ENCODE peak calls at places on chromosomes 6 and 20, in four cellular contexts. L is NT2/D1, V is PC-3, Y is adrenal gland. Q is an unnamed sample. For H3K27me3 and H3K4me1, the result is how much of the 10 kb centered on the place peaks cover.

GRCh38 chr6:154593122-154593521 is 82.6 kb upstream of the CNKSR3 start:
- DNase-seq in Y (no peak), V (no peak), L (no peak), Q (no peak)

GRCh38 chr6:123925360-123925759 is 121.7 kb downstream of the NKAIN2 start:
- DNase-seq in V (no peak), L (no peak), Y (no peak), Q (no peak)

GRCh38 chr6:139540276-139540675 is 165.8 kb upstream of the CITED2 start:
- DNase-seq in V (peak), Y (no peak), L (no peak), Q (no peak)

GRCh38 chr6:11538049-11538798 is 675 bp downstream of the TMEM170B start:
- DNase-seq in Y (peak), L (no peak), V (no peak), Q (peak)

GRCh38 chr6:82917346-82918064 is 148.1 kb downstream of the UBE3D start:
- DNase-seq in V (peak), Y (no peak), L (no peak), Q (no peak)

GRCh38 chr6:89763550-89763949 is 56.0 kb downstream of the MDN1 start:
- DNase-seq in V (no peak), Y (no peak), L (no peak), Q (no peak)

GRCh38 chr6:22250486-22250885 is 46.4 kb downstream of the PRL start:
- DNase-seq in Y (no peak), V (no peak), L (peak), Q (no peak)

GRCh38 chr6:39184906-39185580 is 44.2 kb downstream of the KCNK5 start:
- DNase-seq in V (peak), L (no peak), Y (peak), Q (no peak)

GRCh38 chr20:63706027-63706695 is 1.6 kb downstream of the ARFRP1 start:
- DNase-seq in L (no peak), V (no peak), Y (peak), Q (no peak)

GRCh38 chr6:41063884-41064285 is 8.3 kb downstream of the OARD1 start:
- DNase-seq in L (no peak), Y (no peak), V (no peak), Q (no peak)

GRCh38 chr6:30981942-30982772 is 1.4 kb upstream of the MUC21 start:
- DNase-seq in Y (peak), V (peak), L (peak), Q (peak)

GRCh38 chr20:50399917-50400704 is 110.1 kb upstream of the PTPN1 start:
- DNase-seq in Y (no peak), V (peak), L (no peak), Q (peak)

GRCh38 chr20:62230276-62230675 is 8.0 kb upstream of the OSBPL2 start:
- DNase-seq in Y (no peak), L (no peak), V (no peak), Q (no peak)
- H3K27me3 ChIP-seq in Y (under half), L (under half), V (under half), Q (under half)

GRCh38 chr6:144955392-144955791 is 670.3 kb downstream of the UTRN start:
- DNase-seq in L (no peak), V (no peak), Y (no peak), Q (no peak)
- H3K4me1 ChIP-seq in L (under half), V (under half), Y (under half), Q (under half)

DNA sequence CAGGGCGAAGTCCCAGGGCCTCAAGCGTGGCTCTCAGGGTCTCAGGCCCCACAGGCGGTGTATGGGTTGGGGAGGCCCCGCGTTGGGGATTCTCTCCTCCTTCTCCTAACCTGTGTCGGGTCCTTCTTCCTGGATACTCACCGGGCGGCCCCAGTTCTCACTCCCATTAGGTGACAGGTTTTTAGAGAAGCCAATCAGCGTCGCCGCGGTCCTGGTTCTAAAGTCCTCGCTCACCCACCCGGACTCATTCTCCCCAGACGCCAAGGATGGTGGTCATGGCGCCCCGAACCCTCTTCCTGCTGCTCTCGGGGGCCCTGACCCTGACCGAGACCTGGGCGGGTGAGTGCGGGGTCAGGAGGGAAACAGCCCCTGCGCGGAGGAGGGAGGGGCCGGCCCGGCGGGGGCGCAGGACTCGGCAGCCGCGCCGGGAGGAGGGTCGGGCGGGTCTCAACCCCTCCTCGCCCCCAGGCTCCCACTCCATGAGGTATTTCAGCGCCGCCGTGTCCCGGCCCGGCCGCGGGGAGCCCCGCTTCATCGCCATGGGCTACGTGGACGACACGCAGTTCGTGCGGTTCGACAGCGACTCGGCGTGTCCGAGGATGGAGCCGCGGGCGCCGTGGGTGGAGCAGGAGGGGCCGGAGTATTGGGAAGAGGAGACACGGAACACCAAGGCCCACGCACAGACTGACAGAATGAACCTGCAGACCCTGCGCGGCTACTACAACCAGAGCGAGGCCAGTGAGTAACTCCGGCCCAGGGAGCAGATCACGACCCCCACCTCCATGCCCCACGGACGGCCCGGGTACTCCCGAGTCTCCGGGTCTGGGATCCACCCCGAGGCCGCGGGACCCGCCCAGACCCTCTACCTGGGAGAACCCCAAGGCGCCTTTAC is at the start of gene HLA-G:
- DNase-seq in L (no peak), Y (no peak), V (no peak), Q (no peak)
- H3K4me3 ChIP-seq in L (peak), Y (peak), V (no peak), Q (peak)

GRCh38 chr6:99588618-99589289 is 17.9 kb upstream of the PRDM13 start:
- DNase-seq in L (peak), V (peak), Y (peak), Q (peak)

GRCh38 chr6:99590728-99591672 is 15.6 kb upstream of the PRDM13 start:
- DNase-seq in V (no peak), L (no peak), Y (no peak), Q (peak)

GRCh38 chr6:99589290-99589672 is 17.4 kb upstream of the PRDM13 start:
- DNase-seq in V (peak), Y (no peak), L (no peak), Q (peak)

GRCh38 chr6:99591673-99592364 is 14.8 kb upstream of the PRDM13 start:
- DNase-seq in L (no peak), Y (no peak), V (no peak), Q (no peak)

DNA sequence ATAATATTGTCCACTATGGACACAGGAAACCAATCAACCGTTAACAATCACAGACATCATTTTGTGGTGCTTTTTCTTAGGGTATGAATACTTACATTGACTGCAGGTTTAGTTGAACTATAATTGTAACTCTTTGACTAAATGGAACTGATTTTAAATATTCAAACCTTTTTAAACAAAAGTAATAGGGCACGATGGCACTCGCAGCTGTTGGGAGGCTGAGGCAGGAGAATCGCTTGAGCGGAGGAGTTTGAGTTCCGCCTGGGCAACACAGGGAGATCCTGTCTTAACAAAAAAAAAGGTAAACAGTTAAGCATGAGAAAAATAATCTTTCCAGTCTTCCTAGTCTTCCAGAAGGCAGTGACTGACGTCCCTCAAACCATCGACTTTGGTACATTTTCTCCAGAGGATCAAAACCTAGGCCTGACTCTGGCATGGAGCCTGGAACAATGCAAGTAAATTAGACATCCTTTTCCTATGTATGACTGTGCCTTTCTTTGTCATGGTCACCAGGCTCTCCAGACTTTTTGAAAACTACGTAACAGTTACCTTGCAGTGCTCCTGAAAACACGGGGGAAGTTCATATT is 16.6 kb upstream of the PRDM13 start:
- DNase-seq in Y (no peak), L (no peak), V (no peak), Q (no peak)
- H3K27me3 ChIP-seq in Y (half or more), L (half or more), V (under half), Q (under half)

DNA sequence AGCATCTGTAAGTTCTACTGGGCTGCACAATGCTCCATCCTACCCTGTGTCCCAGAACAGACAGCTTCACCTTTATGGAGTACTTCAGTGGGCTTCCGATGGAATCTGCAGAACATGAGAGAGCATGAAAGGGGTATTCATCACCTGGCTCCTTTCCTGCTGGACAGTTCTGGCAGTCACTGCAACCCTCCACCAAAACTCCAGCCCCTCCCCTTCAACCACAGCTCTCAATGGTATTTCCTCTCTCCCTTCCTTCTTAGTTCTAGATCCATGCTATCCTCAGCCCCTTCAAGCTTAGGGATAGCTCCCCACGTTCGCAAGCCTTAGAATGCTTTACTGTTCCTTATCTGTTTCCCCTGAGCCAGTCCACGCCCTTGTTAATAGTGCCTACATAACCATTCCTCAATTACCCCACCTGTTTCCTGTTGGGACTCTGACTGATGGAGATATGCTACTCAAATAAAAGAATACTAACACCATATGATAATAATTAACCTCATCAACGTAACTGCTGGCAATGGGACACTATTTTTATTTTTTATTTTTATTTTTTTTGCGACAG is 26.8 kb downstream of the TRAM2 start:
- DNase-seq in V (no peak), L (no peak), Y (no peak), Q (no peak)
- H3K4me1 ChIP-seq in V (under half), L (under half), Y (under half), Q (under half)

GRCh38 chr6:34102696-34103095 is 43.2 kb downstream of the GRM4 start:
- DNase-seq in Y (peak), L (no peak), V (no peak), Q (no peak)
- H3K4me3 ChIP-seq in Y (no peak), L (no peak), V (no peak), Q (no peak)

GRCh38 chr20:56929606-56930005 is 300.5 kb downstream of the TFAP2C start:
- DNase-seq in Y (no peak), L (no peak), V (no peak), Q (no peak)
- H3K27me3 ChIP-seq in Y (half or more), L (under half), V (under half), Q (under half)

DNA sequence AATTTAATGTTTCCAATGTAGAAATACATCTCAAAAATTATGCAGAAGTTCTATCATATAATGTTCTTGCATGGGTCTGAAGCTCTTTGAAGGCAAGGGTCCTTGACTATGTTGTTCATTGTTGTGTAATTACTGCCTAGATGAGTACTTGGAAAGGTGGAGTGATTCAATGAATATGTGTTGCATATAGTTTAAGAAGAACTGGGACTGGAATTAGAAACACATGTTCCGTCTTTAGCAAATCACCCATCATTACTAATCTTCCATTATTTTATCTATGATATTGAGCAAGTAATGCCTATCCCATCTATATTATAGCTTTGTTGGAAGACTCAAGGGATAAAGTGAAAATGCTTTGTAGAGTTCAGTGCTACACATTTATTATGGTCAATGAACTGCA is 147.3 kb downstream of the LAMA2 start:
- DNase-seq in V (no peak), Y (no peak), L (no peak), Q (no peak)
- H3K4me1 ChIP-seq in V (under half), Y (under half), L (under half), Q (under half)

Q was measured in right cardiac atrium.